ENCODE peak calls at places on chromosome 15, in ten cellular contexts. B is mesenteric fat pad; U is ovary; A is NCI-H774; M is T-helper 1 cell; S is GM10248; G is fibroblast of pulmonary artery; F is GM12865; O is effector memory CD4-positive, alpha-beta T cell; E is activated gamma-delta T cell treated with anti-CD3 and anti-CD28 coated beads, Interleukin-2, amount 50 U/mL, for 16 hours. K is an unnamed sample.

GRCh38 chr15:101070502-101071273 is 151.5 kb downstream of the LRRK1 start:
- DNase-seq in F (no peak), S (no peak), B (no peak), A (peak; percentile 28), G (peak; percentile 91), E (no peak), M (peak; percentile 17), O (no peak), U (peak; percentile 16), K (no peak)

GRCh38 chr15:96474274-96474673 is 143.8 kb downstream of the NR2F2 start:
- DNase-seq in A (no peak), M (no peak), O (no peak), E (no peak), B (no peak), G (no peak), U (no peak), S (no peak), F (no peak), K (no peak)

GRCh38 chr15:40258544-40258943 is 19.7 kb downstream of the PAK6 start:
- DNase-seq in O (no peak), U (no peak), E (no peak), S (no peak), F (no peak), A (no peak), B (no peak), M (no peak), G (no peak), K (no peak)

GRCh38 chr15:95363636-95364035 is 966.9 kb upstream of the NR2F2 start:
- DNase-seq in S (no peak), M (no peak), E (no peak), B (no peak), U (no peak), O (no peak), F (no peak), A (no peak), G (no peak), K (no peak)

GRCh38 chr15:48395532-48396011 is 64.3 kb downstream of the DUT start:
- DNase-seq in A (no peak), U (no peak), F (no peak), O (no peak), S (no peak), G (peak; percentile 40), M (no peak), E (no peak), B (no peak), K (no peak)

GRCh38 chr15:31106495-31107300 is 5.2 kb upstream of the TRPM1 start:
- DNase-seq in B (no peak), F (no peak), U (no peak), E (no peak), M (no peak), S (no peak), O (no peak), A (no peak), G (no peak), K (no peak)

GRCh38 chr15:101053261-101053660 is 134.1 kb downstream of the LRRK1 start:
- DNase-seq in M (no peak), U (no peak), G (no peak), E (no peak), S (no peak), O (no peak), B (peak; percentile 88), A (no peak), F (no peak), K (peak; percentile 39)

GRCh38 chr15:56045068-56045748 is 51.8 kb upstream of the NEDD4 start:
- DNase-seq in U (no peak), M (no peak), S (no peak), A (no peak), B (no peak), E (no peak), O (no peak), F (no peak), G (no peak), K (no peak)

GRCh38 chr15:50229336-50229735 is 36.2 kb downstream of the HDC start:
- DNase-seq in M (no peak), F (no peak), A (no peak), S (no peak), G (peak; percentile 8), B (no peak), U (peak; percentile 31), O (no peak), E (no peak), K (no peak)

GRCh38 chr15:39920510-39921273 is 626 bp upstream of the GPR176 start:
- DNase-seq in O (peak; percentile 51), M (peak; percentile 79), A (peak; percentile 77), B (peak; percentile 94), G (peak; percentile 83), F (peak; percentile 88), E (peak; percentile 66), S (peak; percentile 92), U (peak; percentile 82), K (peak; percentile 77)

GRCh38 chr15:83844742-83845141 is 190.8 kb downstream of the ADAMTSL3 start:
- DNase-seq in E (no peak), A (no peak), F (no peak), M (no peak), B (no peak), S (no peak), U (no peak), G (no peak), O (no peak), K (no peak)

GRCh38 chr15:56929933-56930332 is 11.5 kb downstream of the TCF12 start:
- DNase-seq in U (no peak), F (no peak), G (no peak), M (no peak), S (no peak), E (no peak), A (no peak), B (no peak), O (no peak), K (no peak)

GRCh38 chr15:70853855-70854668 is at the start of gene LARP6:
- DNase-seq in F (peak; percentile 66), U (peak; percentile 75), G (peak; percentile 38), A (peak; percentile 22), S (peak; percentile 58), E (no peak), M (no peak), B (no peak), O (no peak), K (no peak)

GRCh38 chr15:76470691-76471090 is 134.1 kb downstream of the ISL2 start:
- DNase-seq in F (no peak), G (peak; percentile 9), E (no peak), M (no peak), U (no peak), A (no peak), O (no peak), B (no peak), S (no peak), K (no peak)

GRCh38 chr15:63073497-63074172 is 31.1 kb downstream of the TPM1 start:
- DNase-seq in G (no peak), U (no peak), M (no peak), A (no peak), B (no peak), F (no peak), S (no peak), E (no peak), O (no peak), K (no peak)

GRCh38 chr15:76339302-76340197 is 3.0 kb downstream of the ISL2 start:
- DNase-seq in B (no peak), A (no peak), O (no peak), F (no peak), M (peak; percentile 49), G (peak; percentile 33), U (no peak), E (no peak), S (peak; percentile 48), K (no peak)

GRCh38 chr15:76898102-76898501 is 7.0 kb downstream of the SCAPER start:
- DNase-seq in M (no peak), G (no peak), S (no peak), A (no peak), B (no peak), U (no peak), O (no peak), F (no peak), E (no peak), K (no peak)

GRCh38 chr15:92623435-92623834 is 32.1 kb downstream of the FAM174B start:
- DNase-seq in F (no peak), O (no peak), E (no peak), A (peak; percentile 51), S (no peak), B (no peak), M (no peak), G (no peak), U (no peak), K (no peak)

GRCh38 chr15:60656041-60656440 is 177.1 kb upstream of the ICE2 start:
- DNase-seq in F (no peak), U (no peak), O (no peak), B (no peak), M (no peak), G (no peak), A (no peak), S (no peak), E (no peak), K (no peak)

GRCh38 chr15:42215854-42216829 is 8.0 kb upstream of the VPS39 start:
- DNase-seq in F (no peak), M (no peak), O (no peak), E (no peak), U (no peak), B (no peak), S (no peak), G (peak; percentile 23), A (no peak), K (no peak)

GRCh38 chr15:62464705-62465104 is 299.6 kb upstream of the C2CD4B start:
- DNase-seq in A (no peak), F (no peak), E (no peak), G (peak; percentile 35), O (no peak), S (no peak), B (no peak), U (no peak), M (no peak), K (no peak)

GRCh38 chr15:62887113-62887570 is 155.4 kb upstream of the TPM1 start:
- DNase-seq in E (no peak), B (no peak), G (no peak), S (no peak), U (no peak), O (no peak), M (no peak), F (no peak), A (no peak), K (no peak)

GRCh38 chr15:38895326-38896282 is 331.0 kb upstream of the RASGRP1 start:
- DNase-seq in S (no peak), M (no peak), G (peak; percentile 82), F (no peak), O (no peak), A (no peak), B (no peak), U (no peak), E (no peak), K (no peak)

GRCh38 chr15:37096878-37097568 is 3.3 kb downstream of the MEIS2 start:
- DNase-seq in M (no peak), E (no peak), S (no peak), U (no peak), G (no peak), B (no peak), O (no peak), F (no peak), A (no peak), K (no peak)

GRCh38 chr15:48324949-48325348 is 6.3 kb upstream of the DUT start:
- DNase-seq in A (peak; percentile 48), S (no peak), G (no peak), M (no peak), B (no peak), E (no peak), O (no peak), U (no peak), F (no peak), K (no peak)

GRCh38 chr15:36334059-36334458 is 245.4 kb upstream of the CDIN1 start:
- DNase-seq in B (no peak), O (no peak), M (no peak), E (no peak), S (no peak), U (no peak), F (no peak), G (peak; percentile 78), A (no peak), K (no peak)

GRCh38 chr15:59020321-59020720 is 32.9 kb downstream of the RNF111 start:
- DNase-seq in E (no peak), B (no peak), O (no peak), A (no peak), F (no peak), S (no peak), G (no peak), M (no peak), U (no peak), K (no peak)

GRCh38 chr15:88741046-88741445 is 62.2 kb upstream of the ACAN start:
- DNase-seq in B (no peak), A (no peak), E (no peak), G (no peak), U (no peak), M (no peak), O (no peak), S (no peak), F (no peak), K (no peak)